ENCODE peak calls at places on chromosomes 4 and X, in ten cellular contexts. R is thoracic aorta, O is endothelial cell of umbilical vein, X is A549, B is mammary epithelial cell, Z is left ventricle myocardium inferior, E is RWPE1, L is transverse colon, V is fibroblast of lung, Y is DND-41. S is an unnamed sample.

GRCh38 chr4:111475001-111475400 is 670.3 kb upstream of the FAM241A start:
- DNase-seq in R (no peak), O (no peak), X (peak; percentile 26), B (peak; percentile 6), Z (no peak), E (no peak), L (peak; percentile 57), V (peak; percentile 33), Y (no peak), S (no peak)

GRCh38 chrX:20414066-20414465 is 147.4 kb upstream of the RPS6KA3 start:
- DNase-seq in R (no peak), O (no peak), X (no peak), B (no peak), Z (no peak), E (no peak), L (no peak), V (no peak), Y (no peak), S (no peak)

GRCh38 chr4:186912606-186913005 is 188.9 kb upstream of the FAT1 start:
- DNase-seq in R (no peak), O (no peak), X (no peak), B (no peak), Z (no peak), E (no peak), L (no peak), V (no peak), Y (no peak), S (no peak)

GRCh38 chr4:28921886-28922285 is 1798.3 kb upstream of the PCDH7 start:
- DNase-seq in R (no peak), O (no peak), X (no peak), B (peak; percentile 69), Z (no peak), E (no peak), L (no peak), V (no peak), Y (no peak), S (no peak)

GRCh38 chr4:176340871-176341685 is 21.3 kb downstream of the SPCS3 start:
- DNase-seq in R (no peak), O (peak; percentile 69), X (peak; percentile 38), B (peak; percentile 25), Z (no peak), E (peak; percentile 36), L (no peak), V (peak; percentile 80), Y (no peak), S (no peak)

GRCh38 chr4:2487632-2488031 is 18.7 kb downstream of the RNF4 start:
- DNase-seq in R (no peak), O (no peak), X (no peak), B (no peak), Z (no peak), E (no peak), L (no peak), V (no peak), Y (no peak), S (no peak)

GRCh38 chr4:128663325-128663724 is 146.2 kb upstream of the JADE1 start:
- DNase-seq in R (no peak), O (no peak), X (no peak), B (no peak), Z (no peak), E (no peak), L (peak; percentile 50), V (no peak), Y (peak; percentile 16), S (no peak)

GRCh38 chrX:18674788-18675735 is 3.2 kb upstream of the RS1 start:
- DNase-seq in R (no peak), O (peak; percentile 80), X (peak; percentile 77), B (peak; percentile 53), Z (peak; percentile 75), E (peak; percentile 72), L (peak; percentile 78), V (peak; percentile 75), Y (peak; percentile 75), S (peak; percentile 76)

GRCh38 chr4:8606476-8606875 is 13.9 kb downstream of the CPZ start:
- DNase-seq in R (no peak), O (no peak), X (no peak), B (no peak), Z (no peak), E (no peak), L (no peak), V (no peak), Y (no peak), S (no peak)

GRCh38 chrX:87661761-87662160 is 144.2 kb downstream of the KLHL4 start:
- DNase-seq in R (no peak), O (no peak), X (no peak), B (no peak), Z (no peak), E (no peak), L (no peak), V (peak; percentile 12), Y (no peak), S (no peak)

GRCh38 chrX:87663421-87663820 is 145.8 kb downstream of the KLHL4 start:
- DNase-seq in R (no peak), O (peak; percentile 33), X (no peak), B (peak; percentile 13), Z (no peak), E (no peak), L (no peak), V (no peak), Y (no peak), S (no peak)

GRCh38 chrX:87664381-87664780 is 146.8 kb downstream of the KLHL4 start:
- DNase-seq in R (no peak), O (peak; percentile 64), X (peak; percentile 35), B (peak; percentile 18), Z (no peak), E (peak; percentile 4), L (no peak), V (peak; percentile 55), Y (no peak), S (no peak)
- TF ChIP-seq CTCF in R (peak; percentile 42), O (no peak), X (peak; percentile 66), B (peak; percentile 46), Z (peak; percentile 58), E (peak; percentile 24), L (no peak), V (peak; percentile 25), Y (peak; percentile 53), S (no peak)

GRCh38 chrX:97705936-97706335 is 822.2 kb downstream of the RPA4 start:
- DNase-seq in R (no peak), O (no peak), X (no peak), B (no peak), Z (no peak), E (no peak), L (no peak), V (no peak), Y (no peak), S (no peak)

GRCh38 chrX:97700547-97700946 is 816.8 kb downstream of the RPA4 start:
- DNase-seq in R (no peak), O (no peak), X (no peak), B (no peak), Z (no peak), E (no peak), L (no peak), V (no peak), Y (no peak), S (no peak)

GRCh38 chrX:97704881-97705280 is 821.2 kb downstream of the RPA4 start:
- DNase-seq in R (no peak), O (no peak), X (no peak), B (no peak), Z (no peak), E (no peak), L (no peak), V (no peak), Y (no peak), S (no peak)

DNA sequence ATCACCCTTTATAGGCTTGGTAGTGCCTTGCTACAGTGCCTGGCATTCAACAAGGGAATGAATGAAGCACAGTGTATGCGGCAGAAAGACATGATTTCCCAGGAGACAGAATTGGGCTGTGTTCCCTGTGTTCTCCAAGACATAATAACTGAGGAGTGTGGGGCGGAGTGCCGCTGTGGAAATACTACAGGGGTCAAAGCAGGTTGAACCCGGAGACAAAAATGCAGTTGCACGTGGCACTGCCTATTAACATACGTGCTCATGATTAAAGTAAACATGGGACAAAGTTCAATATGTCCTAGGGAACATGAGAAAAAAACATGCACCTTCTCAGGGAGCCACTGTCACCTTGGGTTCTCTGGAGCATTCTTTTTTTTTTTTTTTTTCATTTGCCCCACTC is 820.8 kb downstream of the RPA4 start:
- DNase-seq in R (no peak), O (no peak), X (no peak), B (no peak), Z (no peak), E (no peak), L (peak; percentile 29), V (no peak), Y (no peak), S (no peak)
- H3K27ac ChIP-seq in R (no peak overlapping the region), O (no peak overlapping the region), X (no peak overlapping the region), B (no peak overlapping the region), Z (no peak overlapping the region), E (no peak overlapping the region), L (no peak overlapping the region), V (no peak overlapping the region), Y (no peak overlapping the region), S (no peak overlapping the region)

DNA sequence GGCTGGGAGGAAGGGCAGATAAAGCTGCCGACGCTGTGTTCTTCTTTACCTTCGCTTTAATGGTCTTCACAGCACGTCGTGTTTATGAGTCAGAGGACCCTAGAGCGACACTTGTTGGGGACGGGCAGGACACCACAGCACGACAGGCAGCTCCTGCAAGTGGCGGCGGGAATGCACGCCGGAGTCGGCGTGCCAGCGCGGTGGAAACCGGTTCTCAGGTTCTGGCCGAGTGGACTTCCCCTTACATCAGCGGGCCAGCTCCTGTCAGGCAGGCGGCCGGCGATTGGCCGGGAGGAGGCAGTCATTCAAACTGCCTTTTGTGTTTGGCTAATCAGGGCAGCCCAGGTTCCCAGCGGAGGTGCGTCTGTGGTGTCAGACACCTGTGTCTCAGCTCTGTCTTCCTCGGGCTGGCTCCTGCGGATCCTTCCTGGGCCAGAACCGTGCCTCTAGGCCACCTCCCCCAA is 150.9 kb downstream of the SHROOM3 start:
- DNase-seq in R (peak; percentile 46), O (peak; percentile 62), X (peak; percentile 65), B (peak; percentile 95), Z (peak; percentile 70), E (peak; percentile 20), L (peak; percentile 94), V (no peak), Y (no peak), S (no peak)
- TF ChIP-seq CTCF in R (peak; percentile 20), O (peak; percentile 4), X (no peak), B (no peak), Z (peak; percentile 39), E (no peak), L (peak; percentile 35), V (peak; percentile 18), Y (no peak), S (no peak)

DNA sequence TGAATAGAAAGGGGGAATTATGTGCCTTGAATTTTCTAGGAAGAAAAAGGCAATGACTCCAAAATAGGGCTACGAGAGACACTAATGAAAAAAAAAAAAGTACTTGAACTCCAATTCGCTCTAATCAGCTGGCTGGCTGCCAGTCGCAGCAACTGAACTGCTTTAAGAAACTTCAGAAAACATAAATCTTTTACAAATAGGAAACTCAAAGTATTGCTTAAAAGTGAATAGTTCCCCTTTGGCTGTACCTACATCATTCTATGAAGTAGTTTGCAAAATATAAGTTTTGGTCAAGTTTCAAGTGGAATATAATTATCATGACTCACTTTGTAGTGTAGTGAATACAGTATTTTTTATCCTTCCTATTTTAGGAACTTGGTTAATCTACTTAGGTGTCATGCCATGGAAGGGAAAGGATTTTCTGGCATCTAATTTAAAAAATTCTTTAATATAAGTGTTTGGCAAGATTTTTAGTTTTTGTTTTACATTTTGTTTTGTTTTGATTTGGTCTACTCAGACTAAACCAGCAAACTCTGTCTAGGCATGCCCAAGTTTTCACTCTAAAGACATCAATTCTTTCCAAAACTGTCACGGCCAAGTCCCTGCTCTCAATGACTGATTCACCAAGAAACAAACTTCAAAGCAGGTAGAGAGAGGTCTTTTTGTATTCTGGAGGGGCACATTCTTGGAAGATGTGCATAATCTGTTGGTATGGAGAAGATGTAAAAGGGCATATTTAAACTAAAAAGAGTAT is 382.4 kb upstream of the GALNT7 start:
- DNase-seq in R (no peak), O (no peak), X (no peak), B (peak; percentile 21), Z (no peak), E (no peak), L (no peak), V (peak; percentile 48), Y (no peak), S (no peak)
- H3K27ac ChIP-seq in R (no peak overlapping the region), O (no peak overlapping the region), X (no peak overlapping the region), B (no peak overlapping the region), Z (no peak overlapping the region), E (no peak overlapping the region), L (no peak overlapping the region), V (no peak overlapping the region), Y (no peak overlapping the region), S (no peak overlapping the region)

S was measured in CD4-positive, alpha-beta T cell.